ENCODE peak calls at places on chromosomes 12 and 14, in nine cellular contexts. G, C, N, X, Y, P, J, A and Q are unnamed samples.

GRCh38 chr14:34699873-34700621 is 14.3 kb downstream of the CFL2 start:
- DNase-seq in C (no peak), N (no peak), A (no peak), G (peak), P (peak), X (no peak), Y (peak), J (no peak), Q (peak)

GRCh38 chr14:34090451-34090850 is 139.6 kb upstream of the EGLN3 start:
- DNase-seq in A (no peak), J (no peak), Y (no peak), G (no peak), N (no peak), X (no peak), P (no peak), C (no peak), Q (no peak)

GRCh38 chr12:54565658-54566552 is 16.5 kb downstream of the PDE1B start:
- DNase-seq in P (no peak), G (no peak), X (no peak), J (no peak), C (peak), N (no peak), Y (no peak), A (no peak), Q (no peak)

GRCh38 chr14:34460295-34460694 is 1.7 kb downstream of the SPTSSA start:
- DNase-seq in N (no peak), Y (no peak), P (no peak), C (no peak), X (no peak), A (no peak), G (no peak), J (no peak), Q (no peak)

GRCh38 chr12:87163122-87163521 is 866.1 kb downstream of the C12orf50 start:
- DNase-seq in X (no peak), J (no peak), Y (no peak), N (no peak), C (no peak), G (no peak), P (no peak), A (no peak), Q (peak)

GRCh38 chr12:27176765-27177164 is 67.3 kb upstream of the STK38L start:
- DNase-seq in N (no peak), C (no peak), Y (no peak), P (peak), X (no peak), J (no peak), A (no peak), G (peak), Q (peak)

GRCh38 chr12:107402041-107403022 is 283.3 kb upstream of the PWP1 start:
- DNase-seq in X (no peak), N (no peak), P (peak), J (peak), C (peak), A (peak), Y (peak), G (peak), Q (peak)

GRCh38 chr14:69614592-69614991 is 3.2 kb downstream of the SUSD6 start:
- DNase-seq in Y (no peak), N (no peak), X (peak), G (no peak), J (no peak), C (no peak), A (no peak), P (no peak), Q (no peak)

GRCh38 chr12:91172051-91172450 is 10.6 kb downstream of the DCN start:
- DNase-seq in A (no peak), Y (no peak), X (no peak), N (no peak), P (no peak), G (peak), J (no peak), C (no peak), Q (peak)

GRCh38 chr12:98456583-98457573 is 58.5 kb upstream of the TMPO start:
- DNase-seq in Y (no peak), J (peak), C (peak), X (no peak), G (peak), P (peak), N (peak), A (no peak), Q (no peak)

GRCh38 chr14:73633517-73634332 is 11.1 kb upstream of the DNAL1 start:
- DNase-seq in G (peak), Y (peak), X (peak), A (peak), N (peak), C (peak), P (peak), J (peak), Q (peak)

GRCh38 chr12:108731866-108732461 is 646 bp upstream of the CORO1C start:
- DNase-seq in N (peak), X (peak), P (peak), Y (peak), G (peak), A (peak), J (peak), C (peak), Q (peak)

GRCh38 chr12:108052260-108052659 is 76.8 kb upstream of the WSCD2 start:
- DNase-seq in P (no peak), N (no peak), Y (no peak), X (no peak), J (no peak), G (no peak), A (no peak), C (no peak), Q (no peak)

GRCh38 chr14:35879654-35880249 is 53.6 kb downstream of the BRMS1L start:
- DNase-seq in P (peak), N (no peak), Y (no peak), X (no peak), J (peak), G (peak), C (no peak), A (no peak), Q (peak)

GRCh38 chr14:52829527-52829926 is 38.1 kb upstream of the GNPNAT1 start:
- DNase-seq in J (no peak), N (no peak), A (no peak), Y (no peak), P (no peak), X (no peak), C (no peak), G (no peak), Q (no peak)

GRCh38 chr12:52358575-52359350 is 8.5 kb downstream of the KRT85 start:
- DNase-seq in A (no peak), C (no peak), G (no peak), Y (no peak), X (peak), J (no peak), N (no peak), P (no peak), Q (no peak)

GRCh38 chr12:124162151-124163110 is 132.5 kb upstream of the RFLNA start:
- DNase-seq in N (no peak), J (no peak), C (no peak), X (no peak), Y (peak), A (no peak), P (no peak), G (no peak), Q (no peak)

GRCh38 chr12:90366286-90366685 is 588.7 kb downstream of the CCER1 start:
- DNase-seq in A (no peak), G (peak), Y (no peak), J (no peak), C (no peak), X (no peak), P (peak), N (no peak), Q (peak)

GRCh38 chr12:122839907-122840554 is 4.8 kb downstream of the HIP1R start:
- DNase-seq in A (no peak), Y (no peak), P (no peak), N (no peak), J (no peak), C (no peak), X (no peak), G (no peak), Q (no peak)

GRCh38 chr14:99562848-99563748 is 40.9 kb downstream of the CCDC85C start:
- DNase-seq in A (peak), P (peak), J (peak), X (no peak), G (peak), C (peak), Y (no peak), N (peak), Q (peak)

GRCh38 chr12:121718653-121719239 is 6.2 kb downstream of the TMEM120B start:
- DNase-seq in X (no peak), J (no peak), G (no peak), C (no peak), P (no peak), Y (no peak), A (no peak), N (no peak), Q (no peak)

GRCh38 chr12:3207174-3207573 is 130.0 kb downstream of the TSPAN9 start:
- DNase-seq in N (no peak), J (peak), C (no peak), Y (no peak), G (no peak), A (no peak), X (no peak), P (no peak), Q (no peak)

GRCh38 chr12:6567112-6567680 is 895 bp downstream of the NOP2 start:
- DNase-seq in X (no peak), G (no peak), Y (no peak), J (no peak), A (no peak), N (no peak), C (no peak), P (no peak), Q (no peak)

GRCh38 chr12:58029260-58029659 is 87.9 kb downstream of the ATP23 start:
- DNase-seq in X (no peak), A (no peak), Y (no peak), P (no peak), C (no peak), G (no peak), N (no peak), J (no peak), Q (no peak)

GRCh38 chr12:43861015-43861846 is 25.4 kb downstream of the TMEM117 start:
- DNase-seq in G (no peak), A (no peak), Y (no peak), X (no peak), C (no peak), J (no peak), P (peak), N (no peak), Q (peak)

GRCh38 chr12:95179011-95179410 is 38.3 kb downstream of the FGD6 start:
- DNase-seq in P (no peak), N (no peak), A (no peak), J (no peak), X (no peak), Y (no peak), C (no peak), G (no peak), Q (peak)

GRCh38 chr14:49550284-49551184 is 35.6 kb downstream of the RPS29 start:
- DNase-seq in J (peak), P (peak), N (no peak), X (no peak), C (no peak), A (no peak), G (no peak), Y (no peak), Q (no peak)

GRCh38 chr14:76131071-76131985 is 20.4 kb upstream of the GPATCH2L start:
- DNase-seq in X (no peak), N (no peak), P (no peak), Y (no peak), J (no peak), G (no peak), C (no peak), A (no peak), Q (no peak)

GRCh38 chr12:26728205-26729050 is 104.6 kb downstream of the ITPR2 start:
- DNase-seq in Y (no peak), J (no peak), G (no peak), P (no peak), N (no peak), X (no peak), C (no peak), A (no peak), Q (no peak)

GRCh38 chr12:109606261-109607028 is 32.9 kb downstream of the MVK start:
- DNase-seq in Y (no peak), X (no peak), A (no peak), N (no peak), G (no peak), J (peak), C (peak), P (no peak), Q (peak)